ENCODE peak calls at places on chromosomes 3 and 15, in seven cellular contexts. K, O, R, Y, B, L and T are unnamed samples.

GRCh38 chr15:29859981-29860745 is 37.9 kb upstream of the TJP1 start:
- DNase-seq in K (no peak), O (no peak), R (no peak), Y (no peak), B (no peak), L (no peak), T (peak)

GRCh38 chr15:88704791-88705768 is 66.3 kb downstream of the ISG20 start:
- DNase-seq in K (peak), O (peak), R (peak), Y (no peak), B (no peak), L (no peak), T (no peak)

GRCh38 chr3:25587526-25587925 is 77.2 kb downstream of the TOP2B start:
- DNase-seq in K (no peak), O (no peak), R (no peak), Y (no peak), B (no peak), L (no peak), T (no peak)

GRCh38 chr3:99330924-99331532 is 307.4 kb upstream of the COL8A1 start:
- DNase-seq in K (no peak), O (no peak), R (no peak), Y (no peak), B (no peak), L (no peak), T (no peak)

GRCh38 chr15:69679623-69680228 is 227.1 kb downstream of the RPLP1 start:
- DNase-seq in K (no peak), O (no peak), R (no peak), Y (no peak), B (no peak), L (no peak), T (no peak)

GRCh38 chr15:63971427-63971805 is 74.9 kb downstream of the DAPK2 start:
- DNase-seq in K (no peak), O (peak), R (no peak), Y (no peak), B (peak), L (no peak), T (no peak)

GRCh38 chr15:101781927-101782326 is 21.4 kb upstream of the OR4F6 start:
- DNase-seq in K (no peak), O (no peak), R (no peak), Y (no peak), B (no peak), L (no peak), T (no peak)

GRCh38 chr3:143313598-143314188 is 194.1 kb downstream of the CHST2 start:
- DNase-seq in K (no peak), O (no peak), R (no peak), Y (no peak), B (no peak), L (no peak), T (no peak)

GRCh38 chr15:70478251-70478990 is 284.9 kb downstream of the UACA start:
- DNase-seq in K (no peak), O (no peak), R (no peak), Y (no peak), B (no peak), L (no peak), T (no peak)

GRCh38 chr3:187361835-187362234 is 6.3 kb upstream of the RTP4 start:
- DNase-seq in K (no peak), O (no peak), R (no peak), Y (no peak), B (no peak), L (no peak), T (no peak)

GRCh38 chr3:140319801-140320200 is 358.1 kb upstream of the TRIM42 start:
- DNase-seq in K (no peak), O (no peak), R (no peak), Y (no peak), B (no peak), L (no peak), T (no peak)

GRCh38 chr3:107803170-107803569 is 280.4 kb downstream of the BBX start:
- DNase-seq in K (no peak), O (no peak), R (no peak), Y (no peak), B (no peak), L (no peak), T (no peak)

GRCh38 chr15:48191574-48192225 is at the start of gene CTXN2:
- DNase-seq in K (no peak), O (no peak), R (no peak), Y (no peak), B (no peak), L (no peak), T (no peak)

GRCh38 chr3:13618836-13619235 is 69.9 kb downstream of the FBLN2 start:
- DNase-seq in K (no peak), O (no peak), R (no peak), Y (no peak), B (no peak), L (no peak), T (no peak)

GRCh38 chr15:70892002-70892911 is at the start of the genes LRRC49 and THAP10:
- DNase-seq in K (peak), O (peak), R (peak), Y (peak), B (no peak), L (peak), T (peak)

GRCh38 chr3:64440498-64440897 is 215.2 kb upstream of the PRICKLE2 start:
- DNase-seq in K (no peak), O (no peak), R (peak), Y (no peak), B (no peak), L (peak), T (no peak)

GRCh38 chr15:33915571-33916407 is 52.5 kb upstream of the CHRM5 start:
- DNase-seq in K (no peak), O (no peak), R (no peak), Y (no peak), B (no peak), L (no peak), T (no peak)

GRCh38 chr3:128301186-128302023 is 148.1 kb downstream of the EEFSEC start:
- DNase-seq in K (no peak), O (no peak), R (no peak), Y (no peak), B (peak), L (no peak), T (no peak)

GRCh38 chr3:187621881-187622280 is 48.3 kb downstream of the SST start:
- DNase-seq in K (no peak), O (no peak), R (no peak), Y (no peak), B (no peak), L (no peak), T (no peak)

DNA sequence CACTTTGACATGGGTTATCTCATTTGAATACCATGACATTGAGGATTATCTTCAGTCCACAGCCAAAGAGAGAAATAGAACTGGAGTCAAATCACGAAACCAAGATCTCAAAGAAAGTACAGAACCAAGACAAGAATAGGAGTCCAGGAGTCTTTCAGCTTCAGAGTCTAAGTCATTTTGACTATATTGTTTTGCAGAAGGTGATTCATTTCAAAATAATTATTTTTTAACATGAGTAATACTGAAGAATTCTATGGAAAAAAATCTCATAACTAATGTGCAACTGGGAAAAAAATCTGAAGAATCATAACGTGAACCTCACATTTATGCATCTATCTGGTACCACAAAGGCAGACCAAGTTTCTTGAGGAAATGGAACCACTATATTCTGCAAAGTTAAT is 60.3 kb downstream of the UBE3A start:
- DNase-seq in K (no peak), O (no peak), R (no peak), Y (no peak), B (no peak), L (no peak), T (no peak)
- TF ChIP-seq CTCF in K (no peak), O (no peak), R (no peak), Y (no peak), B (no peak), L (no peak), T (no peak)

DNA sequence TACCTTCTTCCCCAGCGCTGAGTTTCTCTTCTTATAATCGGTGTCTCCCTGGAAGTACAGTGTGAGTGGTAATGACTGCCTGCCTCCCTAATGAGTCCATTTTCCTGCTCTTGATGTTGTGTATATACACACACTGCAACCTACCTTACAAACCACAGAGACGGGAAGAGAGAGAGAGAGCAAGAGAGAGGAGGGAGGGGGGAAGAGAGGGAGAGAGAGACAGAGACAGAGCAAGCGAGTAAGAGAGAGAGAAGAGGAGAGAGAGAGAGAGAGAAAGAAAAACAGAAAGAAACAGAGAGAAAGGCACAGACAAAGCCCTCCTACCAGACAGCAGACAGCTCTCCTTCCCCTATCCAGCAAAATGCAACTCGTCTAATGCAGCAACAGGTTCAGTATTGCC is 46.9 kb downstream of the ZBTB20 start:
- DNase-seq in K (no peak), O (no peak), R (no peak), Y (no peak), B (peak), L (no peak), T (no peak)
- H3K4me3 ChIP-seq in K (peak), O (peak), R (peak), Y (peak), B (peak), L (peak), T (peak)

GRCh38 chr3:196081834-196082470 is at the start of gene TFRC:
- DNase-seq in K (peak), O (peak), R (peak), Y (no peak), B (peak), L (peak), T (no peak)
- TF ChIP-seq CTCF in K (no peak), O (no peak), R (peak), Y (no peak), B (no peak), L (no peak), T (no peak)

GRCh38 chr3:157154563-157155333 is 5.2 kb downstream of the CCNL1 start:
- DNase-seq in K (no peak), O (no peak), R (no peak), Y (no peak), B (no peak), L (no peak), T (no peak)
- H3K4me3 ChIP-seq in K (peak), O (peak), R (no peak), Y (peak), B (no peak), L (peak), T (no peak)

DNA sequence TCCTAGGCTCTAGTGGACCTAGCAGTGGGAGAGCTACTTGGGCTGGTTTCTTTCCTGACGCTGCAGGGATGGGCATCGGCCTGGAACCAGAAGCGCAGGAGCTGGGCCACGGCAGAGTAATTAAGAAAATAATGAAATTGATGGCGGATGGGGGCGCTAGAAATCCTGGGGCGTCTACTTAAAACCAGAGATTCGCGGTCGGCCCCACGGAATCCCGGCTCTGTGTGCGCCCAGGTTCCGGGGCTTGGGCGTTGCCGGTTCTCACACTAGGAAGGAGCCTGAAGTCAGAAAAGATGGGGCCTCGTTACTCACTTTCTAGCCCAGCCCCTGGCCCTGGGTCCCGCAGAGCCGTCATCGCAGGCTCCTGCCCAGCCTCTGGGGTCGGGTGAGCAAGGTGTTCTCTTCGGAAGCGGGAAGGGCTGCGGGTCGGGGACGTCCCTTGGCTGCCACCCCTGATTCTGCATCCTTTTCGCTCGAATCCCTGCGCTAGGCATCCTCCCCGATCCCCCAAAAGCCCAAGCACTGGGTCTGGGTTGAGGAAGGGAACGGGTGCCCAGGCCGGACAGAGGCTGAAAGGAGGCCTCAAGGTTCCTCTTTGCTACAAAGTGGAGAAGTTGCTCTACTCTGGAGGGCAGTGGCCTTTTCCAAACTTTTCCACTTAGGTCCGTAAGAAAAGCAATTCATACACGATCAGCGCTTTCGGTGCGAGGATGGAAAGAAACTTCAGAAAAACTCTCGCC is 6.1 kb downstream of the SOX14 start:
- DNase-seq in K (no peak), O (peak), R (no peak), Y (no peak), B (no peak), L (no peak), T (no peak)
- TF ChIP-seq CTCF in K (no peak), O (no peak), R (no peak), Y (no peak), B (no peak), L (no peak), T (no peak)

GRCh38 chr3:42652251-42652610 is 1.3 kb upstream of the ZBTB47 start:
- DNase-seq in K (no peak), O (no peak), R (peak), Y (no peak), B (no peak), L (no peak), T (no peak)

GRCh38 chr3:42653303-42653559 is 266 bp upstream of the ZBTB47 start:
- DNase-seq in K (no peak), O (no peak), R (no peak), Y (no peak), B (no peak), L (no peak), T (no peak)

GRCh38 chr3:42652611-42653302 is 740 bp upstream of the ZBTB47 start:
- DNase-seq in K (peak), O (peak), R (peak), Y (no peak), B (no peak), L (no peak), T (peak)

GRCh38 chr3:42649783-42650182 is 3.7 kb upstream of the ZBTB47 start:
- DNase-seq in K (no peak), O (no peak), R (no peak), Y (no peak), B (no peak), L (no peak), T (no peak)

GRCh38 chr3:42651248-42652091 is 2.0 kb upstream of the ZBTB47 start:
- DNase-seq in K (no peak), O (no peak), R (peak), Y (no peak), B (no peak), L (no peak), T (peak)
- H3K4me3 ChIP-seq in K (peak), O (no peak), R (no peak), Y (no peak), B (no peak), L (no peak), T (peak)

GRCh38 chr15:79769933-79770332 is 126.9 kb downstream of the MTHFS start:
- DNase-seq in K (no peak), O (no peak), R (no peak), Y (no peak), B (no peak), L (no peak), T (no peak)

DNA sequence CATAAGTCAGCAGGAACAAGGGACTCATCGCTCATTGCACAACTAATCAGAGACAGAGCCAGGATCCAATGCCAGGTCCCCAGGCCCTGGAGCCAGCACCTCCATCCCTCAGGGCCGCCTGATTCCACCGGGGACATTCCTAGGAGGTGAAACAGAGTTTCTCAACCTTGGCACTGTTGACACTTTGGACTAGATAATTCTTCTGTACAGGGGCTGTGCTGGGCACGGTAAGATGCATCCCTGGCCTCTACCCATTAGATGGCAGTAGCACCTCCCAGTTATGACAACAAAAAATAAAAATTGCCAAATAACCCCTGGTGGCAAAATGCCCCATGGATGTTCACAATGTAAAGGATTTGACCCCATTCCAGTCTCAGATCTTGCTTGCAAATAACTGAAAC is 127.7 kb downstream of the MTHFS start:
- DNase-seq in K (no peak), O (no peak), R (no peak), Y (no peak), B (no peak), L (no peak), T (no peak)
- TF ChIP-seq CTCF in K (no peak), O (peak), R (no peak), Y (peak), B (no peak), L (peak), T (no peak)

DNA sequence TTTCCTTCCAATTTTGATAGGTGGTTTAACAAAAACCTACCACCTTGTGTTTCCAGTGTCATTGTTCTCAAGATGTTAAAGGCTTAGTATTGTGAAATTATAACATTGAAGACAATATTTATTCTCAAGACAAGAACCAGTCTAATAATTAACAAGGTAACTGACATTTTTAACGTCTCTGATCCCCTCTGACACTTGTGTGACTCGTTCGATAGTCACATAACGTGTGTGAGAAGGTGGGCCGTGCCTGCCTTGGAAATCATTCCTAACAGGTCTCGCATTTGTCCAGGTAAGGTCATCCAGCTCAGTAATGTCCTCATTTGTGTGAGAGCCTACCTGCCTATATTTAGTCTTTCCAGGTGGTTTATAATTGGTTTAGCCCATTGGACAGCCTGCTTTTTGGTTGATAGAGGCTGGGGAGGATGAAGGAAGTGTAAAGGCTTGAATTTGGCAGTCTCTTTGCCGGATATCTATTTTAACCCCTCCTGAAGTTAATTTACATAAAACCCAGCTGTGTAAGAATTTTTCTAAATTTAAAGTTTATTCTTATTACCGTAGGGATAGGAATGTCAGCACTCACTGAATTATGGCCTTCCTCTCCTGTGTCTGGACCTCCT is 94.4 kb downstream of the AKAP13 start:
- DNase-seq in K (no peak), O (no peak), R (no peak), Y (no peak), B (no peak), L (no peak), T (no peak)
- H3K4me3 ChIP-seq in K (no peak), O (no peak), R (no peak), Y (no peak), B (no peak), L (no peak), T (no peak)